ENCODE peak calls at places on chromosomes 16 and 17, in seven cellular contexts. B is neural progenitor cell, X is HCT116, P is PC-3, R is GM23338, J is GM23248, U is MM.1S. S is an unnamed sample.

GRCh38 chr16:30996324-30996999 is 11.5 kb downstream of the HSD3B7 start:
- DNase-seq in U (no peak), P (peak; percentile 12), X (no peak), R (peak; percentile 32), J (peak; percentile 63), B (no peak), S (peak; percentile 64)

GRCh38 chr17:45277216-45277849 is 15.4 kb upstream of the SPATA32 start:
- DNase-seq in X (peak; percentile 90), R (peak; percentile 98), J (peak; percentile 92), B (peak; percentile 94), U (peak; percentile 89), P (peak; percentile 97), S (peak; percentile 96)

GRCh38 chr16:534089-534635 is 6.7 kb downstream of the CAPN15 start:
- DNase-seq in X (no peak), U (no peak), R (no peak), P (no peak), J (no peak), B (no peak), S (peak; percentile 71)

GRCh38 chr16:16022683-16023064 is 73.3 kb downstream of the ABCC1 start:
- DNase-seq in X (no peak), P (no peak), U (no peak), J (no peak), R (no peak), B (no peak), S (no peak)

GRCh38 chr17:9192010-9192409 is 170.7 kb downstream of the NTN1 start:
- DNase-seq in P (no peak), U (no peak), J (peak; percentile 9), R (no peak), B (no peak), X (no peak), S (no peak)

GRCh38 chr16:59478806-59479205 is 744.7 kb upstream of the GOT2 start:
- DNase-seq in R (no peak), P (peak; percentile 52), B (no peak), J (peak; percentile 46), U (no peak), X (no peak), S (no peak)

GRCh38 chr17:41532947-41533570 is 5.0 kb upstream of the KRT19 start:
- DNase-seq in P (no peak), B (no peak), X (no peak), J (no peak), U (no peak), R (no peak), S (no peak)

GRCh38 chr17:80894439-80894721 is 97.3 kb upstream of the CHMP6 start:
- DNase-seq in B (no peak), J (peak; percentile 22), X (no peak), P (no peak), R (no peak), U (no peak), S (no peak)

GRCh38 chr16:1512774-1513173 is 19.6 kb downstream of the TELO2 start:
- DNase-seq in P (no peak), U (no peak), X (no peak), R (no peak), B (no peak), J (no peak), S (no peak)

GRCh38 chr17:74192950-74193781 is 10.3 kb upstream of the RPL38 start:
- DNase-seq in P (peak; percentile 73), J (no peak), R (no peak), U (no peak), B (no peak), X (no peak), S (peak; percentile 80)

GRCh38 chr17:63446981-63447687 is 1.0 kb upstream of the CYB561 start:
- DNase-seq in U (no peak), B (peak; percentile 30), J (no peak), P (peak; percentile 23), X (no peak), R (peak; percentile 77), S (no peak)

GRCh38 chr17:41775394-41776226 is 10.9 kb downstream of the JUP start:
- DNase-seq in B (peak; percentile 84), X (no peak), P (no peak), U (no peak), R (peak; percentile 68), J (no peak), S (no peak)

GRCh38 chr16:4674926-4675530 is 18.3 kb upstream of the NUDT16L1 start:
- DNase-seq in X (no peak), J (no peak), P (no peak), B (no peak), R (no peak), U (no peak), S (no peak)

GRCh38 chr17:1074886-1075665 is 78.1 kb downstream of the TIMM22 start:
- DNase-seq in P (no peak), X (no peak), U (peak; percentile 76), J (no peak), B (no peak), R (no peak), S (no peak)

GRCh38 chr17:53724726-53725125 is 98.0 kb upstream of the KIF2B start:
- DNase-seq in X (no peak), U (no peak), P (no peak), R (no peak), B (no peak), J (peak; percentile 2), S (peak; percentile 7)

GRCh38 chr16:361872-362701 is 8.3 kb downstream of the MRPL28 start:
- DNase-seq in U (peak; percentile 78), B (peak; percentile 88), P (peak; percentile 86), J (peak; percentile 82), X (peak; percentile 43), R (peak; percentile 92), S (peak; percentile 89)

GRCh38 chr16:24685539-24686432 is 43.7 kb upstream of the TNRC6A start:
- DNase-seq in P (peak; percentile 17), R (peak; percentile 80), J (peak; percentile 84), X (no peak), B (peak; percentile 48), U (no peak), S (peak; percentile 92)

GRCh38 chr16:5619314-5619713 is 521.7 kb upstream of the EEF2KMT start:
- DNase-seq in B (peak; percentile 15), U (no peak), J (no peak), R (no peak), X (no peak), P (no peak), S (no peak)

GRCh38 chr17:44909681-44910144 is 5.6 kb downstream of the GFAP start:
- DNase-seq in X (no peak), J (peak; percentile 74), R (no peak), B (no peak), P (peak; percentile 88), U (no peak), S (peak; percentile 24)

GRCh38 chr16:58814348-58814801 is 80.3 kb upstream of the GOT2 start:
- DNase-seq in P (peak; percentile 44), U (peak; percentile 45), X (peak; percentile 7), R (peak; percentile 77), B (peak; percentile 74), J (peak; percentile 68), S (peak; percentile 78)

GRCh38 chr17:76265624-76266243 is 586 bp downstream of the UBALD2 start:
- DNase-seq in P (peak; percentile 39), X (no peak), R (peak; percentile 73), B (peak; percentile 84), U (no peak), J (peak; percentile 81), S (peak; percentile 83)

GRCh38 chr16:23836078-23836403 is 258 bp downstream of the PRKCB start:
- DNase-seq in X (no peak), R (no peak), J (no peak), U (no peak), P (no peak), B (no peak), S (no peak)

GRCh38 chr16:77877712-77878111 is 89.3 kb downstream of the VAT1L start:
- DNase-seq in J (peak; percentile 79), R (no peak), U (no peak), B (no peak), X (peak; percentile 56), P (peak; percentile 30), S (no peak)

GRCh38 chr16:69465083-69465721 is 40.8 kb downstream of the CYB5B start:
- DNase-seq in R (no peak), P (no peak), J (no peak), B (no peak), U (no peak), X (no peak), S (peak; percentile 10)

GRCh38 chr16:54847609-54848008 is 83.1 kb upstream of the IRX5 start:
- DNase-seq in X (no peak), B (no peak), U (no peak), R (no peak), J (no peak), P (no peak), S (no peak)

GRCh38 chr16:67184453-67185002 is 765 bp upstream of the MATCAP1 start:
- DNase-seq in X (no peak), R (no peak), U (peak; percentile 36), B (peak; percentile 56), J (no peak), P (no peak), S (peak; percentile 73)
- TF ChIP-seq EZH2 in X (no peak), R (peak; percentile 18), U (no peak), B (peak; percentile 78), J (no peak), P (no peak), S (peak; percentile 35)

DNA sequence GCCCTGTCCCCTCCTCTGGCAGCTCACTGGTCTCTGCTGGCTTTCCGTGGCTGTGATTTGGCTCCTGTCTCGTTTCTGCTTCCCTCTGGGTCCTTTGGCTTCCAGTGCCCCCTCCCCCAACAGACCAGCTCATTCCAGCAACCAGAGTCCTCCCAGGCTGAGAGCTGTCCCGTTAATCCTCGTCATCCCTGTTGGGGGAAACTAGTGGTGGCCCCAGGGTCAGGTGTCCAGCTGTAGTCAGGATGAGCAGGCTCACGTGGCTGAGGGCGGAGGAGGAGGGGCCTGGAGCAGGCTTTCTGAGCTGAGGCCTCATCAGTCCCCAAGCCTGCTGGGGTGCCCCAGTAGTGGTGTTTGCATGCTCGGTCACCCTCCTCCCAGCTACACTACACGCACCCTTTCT is 10.7 kb upstream of the CBX4 start:
- DNase-seq in B (peak; percentile 84), J (no peak), U (no peak), P (no peak), X (no peak), R (no peak), S (peak; percentile 36)
- H2AFZ ChIP-seq in B (peak overlapping the region; percentile 23), J (no peak overlapping the region), U (no peak overlapping the region), P (no peak overlapping the region), X (no peak overlapping the region), R (no peak overlapping the region), S (no peak overlapping the region)

GRCh38 chr17:2704031-2704889 is 7.3 kb downstream of the CLUH start:
- DNase-seq in R (no peak), J (no peak), U (no peak), B (no peak), P (no peak), X (no peak), S (no peak)
- TF ChIP-seq EZH2phosphoT487 in R (no peak), J (no peak), U (no peak), B (no peak), P (no peak), X (no peak), S (no peak)

DNA sequence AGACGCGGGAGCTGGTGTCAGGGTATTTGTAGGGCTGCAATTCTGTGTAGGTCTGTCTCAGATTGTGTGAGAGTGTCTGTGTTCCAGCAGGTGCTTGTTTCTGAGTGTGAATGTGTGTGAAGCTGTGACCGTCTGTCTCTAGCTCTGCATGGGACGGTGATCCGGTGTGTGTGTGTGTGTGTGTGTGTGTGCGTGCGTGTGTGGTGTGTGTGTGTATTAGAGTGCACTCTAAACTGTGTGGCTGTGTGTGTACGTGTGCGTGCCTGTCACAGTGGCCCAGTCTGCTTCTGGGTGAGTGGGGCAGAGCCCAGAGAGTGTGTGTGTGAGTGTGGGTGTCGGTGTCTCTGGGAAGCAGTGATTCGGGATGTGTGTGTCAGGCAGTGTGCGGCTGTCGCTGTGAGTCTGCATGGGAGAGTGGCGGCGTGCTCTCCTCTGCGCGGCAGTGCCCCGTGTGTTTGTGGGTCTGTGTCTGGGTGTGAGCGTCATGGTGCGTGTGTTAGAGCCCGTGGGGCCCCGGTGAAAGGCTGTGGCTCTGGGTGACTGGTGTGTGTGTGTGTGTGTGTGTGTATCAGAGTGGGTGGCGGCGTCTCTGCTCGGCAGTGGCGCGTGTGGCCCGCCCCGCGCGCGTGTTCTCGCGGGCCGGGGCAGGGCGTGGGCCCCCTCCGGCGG is 434 bp upstream of the WSCD1 start:
- DNase-seq in B (no peak), J (no peak), X (no peak), U (peak; percentile 39), R (peak; percentile 21), P (no peak), S (peak; percentile 12)
- TF ChIP-seq EZH2 in B (no peak), J (peak; percentile 62), X (no peak), U (no peak), R (no peak), P (no peak), S (no peak)